ENCODE peak calls at places on chromosomes 6 and 20, in seven cellular contexts. One of them, this sample, is unnamed.

GRCh38 chr6:81601918-81602317 is 150.6 kb downstream of the TENT5A start:
- DNase-seq in GM12892: no peak
- DNase-seq in SK-N-SH: no peak
- DNase-seq in K562: no peak
- DNase-seq in H1: no peak
- DNase-seq in HepG2: no peak
- DNase-seq in GM12878: no peak
- DNase-seq in this sample: no peak

GRCh38 chr6:43779864-43780260 is 9.9 kb downstream of the VEGFA start:
- DNase-seq in GM12878: no peak
- DNase-seq in SK-N-SH: peak; percentile 61
- DNase-seq in H1: no peak
- DNase-seq in K562: no peak
- DNase-seq in GM12892: no peak
- DNase-seq in HepG2: no peak
- DNase-seq in this sample: no peak

GRCh38 chr6:167747152-167747427 is 79.6 kb upstream of the AFDN start:
- DNase-seq in HepG2: no peak
- DNase-seq in H1: no peak
- DNase-seq in K562: no peak
- DNase-seq in GM12892: no peak
- DNase-seq in GM12878: no peak
- DNase-seq in SK-N-SH: no peak
- DNase-seq in this sample: no peak

GRCh38 chr20:50734730-50735679 is 3.6 kb downstream of the PARD6B start:
- DNase-seq in K562: no peak
- DNase-seq in GM12892: no peak
- DNase-seq in H1: no peak
- DNase-seq in HepG2: no peak
- DNase-seq in SK-N-SH: no peak
- DNase-seq in GM12878: no peak
- DNase-seq in this sample: no peak

GRCh38 chr20:59398552-59399265 is 98.3 kb downstream of the EDN3 start:
- DNase-seq in K562: no peak
- DNase-seq in GM12892: no peak
- DNase-seq in HepG2: no peak
- DNase-seq in GM12878: no peak
- DNase-seq in SK-N-SH: no peak
- DNase-seq in H1: no peak
- DNase-seq in this sample: no peak

GRCh38 chr6:114941078-114941477 is 598.3 kb upstream of the HS3ST5 start:
- DNase-seq in SK-N-SH: no peak
- DNase-seq in H1: no peak
- DNase-seq in GM12878: no peak
- DNase-seq in GM12892: no peak
- DNase-seq in K562: no peak
- DNase-seq in HepG2: no peak
- DNase-seq in this sample: no peak

GRCh38 chr6:153032255-153032882 is 29.9 kb upstream of the MTRF1L start:
- DNase-seq in GM12892: no peak
- DNase-seq in HepG2: peak; percentile 22
- DNase-seq in GM12878: no peak
- DNase-seq in H1: no peak
- DNase-seq in SK-N-SH: peak; percentile 14
- DNase-seq in K562: peak; percentile 17
- DNase-seq in this sample: no peak

GRCh38 chr6:108187519-108187918 is 21.7 kb downstream of the NR2E1 start:
- DNase-seq in GM12878: no peak
- DNase-seq in H1: no peak
- DNase-seq in HepG2: no peak
- DNase-seq in SK-N-SH: no peak
- DNase-seq in GM12892: no peak
- DNase-seq in K562: no peak
- DNase-seq in this sample: no peak

GRCh38 chr6:110017946-110018345 is 39.8 kb downstream of the GPR6 start:
- DNase-seq in H1: no peak
- DNase-seq in GM12892: no peak
- DNase-seq in K562: no peak
- DNase-seq in SK-N-SH: no peak
- DNase-seq in HepG2: no peak
- DNase-seq in GM12878: no peak
- DNase-seq in this sample: no peak

GRCh38 chr6:110415297-110415916 is at the start of gene DDO:
- DNase-seq in HepG2: peak; percentile 86
- DNase-seq in GM12878: no peak
- DNase-seq in SK-N-SH: no peak
- DNase-seq in GM12892: no peak
- DNase-seq in H1: no peak
- DNase-seq in K562: no peak
- DNase-seq in this sample: no peak

GRCh38 chr6:169618526-169619490 is 83.0 kb downstream of the WDR27 start:
- DNase-seq in K562: no peak
- DNase-seq in SK-N-SH: no peak
- DNase-seq in GM12892: no peak
- DNase-seq in H1: no peak
- DNase-seq in GM12878: no peak
- DNase-seq in HepG2: no peak
- DNase-seq in this sample: no peak

DNA sequence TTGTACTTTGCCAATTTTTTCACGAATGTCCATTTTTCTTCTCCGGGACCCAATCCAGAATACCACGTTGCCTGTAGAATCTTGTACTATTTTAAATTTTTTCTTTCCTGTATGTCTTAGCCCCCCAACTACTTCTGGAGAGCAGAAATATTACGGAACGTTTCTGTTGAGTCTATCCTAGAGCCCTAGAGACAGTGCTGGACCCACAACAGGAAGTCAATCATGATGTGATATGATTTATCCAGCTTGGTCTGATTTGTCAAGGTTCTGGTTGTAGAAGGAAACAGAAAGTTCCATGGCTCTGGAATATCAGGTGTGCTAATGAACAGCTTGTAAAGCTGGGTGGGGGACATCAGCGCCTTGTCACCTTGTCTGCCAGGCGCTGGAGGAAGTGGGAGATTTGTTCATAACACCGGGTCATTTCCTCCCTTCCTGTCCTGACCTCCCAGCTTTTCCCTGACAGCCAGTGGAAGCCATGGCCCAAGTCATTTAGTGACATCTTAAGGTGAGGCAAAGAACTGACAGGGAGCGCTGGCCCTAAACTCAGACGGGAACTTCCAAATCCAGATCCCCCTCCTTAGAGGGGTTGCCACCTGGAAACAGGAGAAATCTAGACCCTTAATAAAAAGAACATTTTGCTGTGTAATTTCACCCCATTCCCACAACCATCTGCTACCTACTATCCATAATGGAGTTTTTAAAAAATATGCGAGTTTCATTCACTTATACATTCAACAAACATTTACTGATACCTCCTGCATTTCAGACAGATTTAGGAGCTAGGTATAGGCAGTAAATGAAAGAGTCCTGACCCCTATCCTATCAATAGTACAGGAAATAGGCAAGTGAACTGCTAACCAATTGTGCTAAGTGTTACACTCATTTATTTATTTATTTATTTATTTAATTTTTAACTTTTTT is 130.5 kb downstream of the ZFP64 start:
- DNase-seq in HepG2: peak; percentile 71
- DNase-seq in GM12892: no peak
- DNase-seq in SK-N-SH: peak; percentile 27
- DNase-seq in H1: no peak
- DNase-seq in GM12878: no peak
- DNase-seq in K562: no peak
- DNase-seq in this sample: no peak
- TF ChIP-seq TAF1 in HepG2: no peak
- TF ChIP-seq TAF1 in GM12892: no peak
- TF ChIP-seq TAF1 in SK-N-SH: no peak
- TF ChIP-seq TAF1 in H1: no peak
- TF ChIP-seq TAF1 in GM12878: no peak
- TF ChIP-seq TAF1 in K562: no peak
- TF ChIP-seq TAF1 in this sample: no peak

GRCh38 chr6:35385457-35386202 is 43.3 kb downstream of the PPARD start:
- DNase-seq in GM12878: no peak
- DNase-seq in K562: peak; percentile 38
- DNase-seq in HepG2: peak; percentile 47
- DNase-seq in H1: no peak
- DNase-seq in SK-N-SH: no peak
- DNase-seq in GM12892: no peak
- DNase-seq in this sample: no peak
- TF ChIP-seq TAF1 in GM12878: no peak
- TF ChIP-seq TAF1 in K562: no peak
- TF ChIP-seq TAF1 in HepG2: no peak
- TF ChIP-seq TAF1 in H1: no peak
- TF ChIP-seq TAF1 in SK-N-SH: no peak
- TF ChIP-seq TAF1 in GM12892: no peak
- TF ChIP-seq TAF1 in this sample: no peak

GRCh38 chr6:100996409-100996808 is 115.3 kb upstream of the ASCC3 start:
- DNase-seq in H1: no peak
- DNase-seq in GM12892: no peak
- DNase-seq in GM12878: no peak
- DNase-seq in SK-N-SH: no peak
- DNase-seq in HepG2: no peak
- DNase-seq in K562: no peak
- DNase-seq in this sample: no peak

GRCh38 chr6:100999034-100999597 is 118.0 kb upstream of the ASCC3 start:
- DNase-seq in GM12878: no peak
- DNase-seq in K562: no peak
- DNase-seq in HepG2: no peak
- DNase-seq in H1: no peak
- DNase-seq in SK-N-SH: no peak
- DNase-seq in GM12892: no peak
- DNase-seq in this sample: no peak

GRCh38 chr6:101001012-101001411 is 119.9 kb upstream of the ASCC3 start:
- DNase-seq in K562: no peak
- DNase-seq in H1: no peak
- DNase-seq in GM12878: no peak
- DNase-seq in GM12892: no peak
- DNase-seq in HepG2: no peak
- DNase-seq in SK-N-SH: no peak
- DNase-seq in this sample: no peak

GRCh38 chr6:101000334-101000733 is 119.2 kb upstream of the ASCC3 start:
- DNase-seq in GM12878: no peak
- DNase-seq in HepG2: no peak
- DNase-seq in GM12892: no peak
- DNase-seq in SK-N-SH: no peak
- DNase-seq in H1: no peak
- DNase-seq in K562: no peak
- DNase-seq in this sample: no peak

DNA sequence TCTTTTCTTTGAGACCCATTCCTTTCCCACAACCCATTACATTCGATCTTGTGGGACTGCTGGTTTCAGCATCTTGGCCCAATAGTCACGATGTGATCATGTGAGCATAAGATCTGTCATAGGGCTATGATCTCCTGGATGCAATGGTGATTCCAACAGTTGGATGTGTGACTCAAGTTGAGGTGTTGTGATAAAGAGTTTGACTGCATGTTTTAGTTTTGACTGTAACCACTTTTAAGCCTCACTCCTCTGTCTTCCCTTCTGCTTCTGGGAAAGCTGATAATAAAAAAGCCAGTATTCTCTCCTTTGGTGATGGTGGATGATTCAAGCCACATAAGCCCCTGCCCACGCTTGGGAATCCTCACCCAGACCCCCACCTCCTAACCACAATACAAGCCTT is 117.0 kb upstream of the ASCC3 start:
- DNase-seq in HepG2: no peak
- DNase-seq in K562: no peak
- DNase-seq in SK-N-SH: no peak
- DNase-seq in GM12878: no peak
- DNase-seq in GM12892: no peak
- DNase-seq in H1: no peak
- DNase-seq in this sample: no peak
- TF ChIP-seq TAF1 in HepG2: no peak
- TF ChIP-seq TAF1 in K562: no peak
- TF ChIP-seq TAF1 in SK-N-SH: no peak
- TF ChIP-seq TAF1 in GM12878: no peak
- TF ChIP-seq TAF1 in GM12892: no peak
- TF ChIP-seq TAF1 in H1: no peak
- TF ChIP-seq TAF1 in this sample: no peak

GRCh38 chr20:34797012-34797720 is 28.3 kb downstream of the NCOA6 start:
- DNase-seq in HepG2: no peak
- DNase-seq in K562: no peak
- DNase-seq in SK-N-SH: no peak
- DNase-seq in GM12878: no peak
- DNase-seq in H1: no peak
- DNase-seq in GM12892: no peak
- DNase-seq in this sample: no peak

GRCh38 chr20:34791289-34792020 is 34.0 kb downstream of the NCOA6 start:
- DNase-seq in HepG2: no peak
- DNase-seq in H1: no peak
- DNase-seq in GM12892: no peak
- DNase-seq in K562: no peak
- DNase-seq in SK-N-SH: no peak
- DNase-seq in GM12878: no peak
- DNase-seq in this sample: no peak

GRCh38 chr20:34798328-34798727 is 27.1 kb downstream of the NCOA6 start:
- DNase-seq in GM12878: no peak
- DNase-seq in K562: no peak
- DNase-seq in GM12892: no peak
- DNase-seq in SK-N-SH: no peak
- DNase-seq in HepG2: no peak
- DNase-seq in H1: no peak
- DNase-seq in this sample: no peak

GRCh38 chr20:34794006-34794585 is 31.4 kb downstream of the NCOA6 start:
- DNase-seq in HepG2: no peak
- DNase-seq in GM12878: no peak
- DNase-seq in SK-N-SH: no peak
- DNase-seq in K562: no peak
- DNase-seq in H1: no peak
- DNase-seq in GM12892: no peak
- DNase-seq in this sample: no peak

GRCh38 chr20:34792687-34793363 is 32.6 kb downstream of the NCOA6 start:
- DNase-seq in K562: no peak
- DNase-seq in GM12892: no peak
- DNase-seq in GM12878: no peak
- DNase-seq in H1: no peak
- DNase-seq in SK-N-SH: no peak
- DNase-seq in HepG2: no peak
- DNase-seq in this sample: no peak
- TF ChIP-seq TAF1 in K562: no peak
- TF ChIP-seq TAF1 in GM12892: no peak
- TF ChIP-seq TAF1 in GM12878: no peak
- TF ChIP-seq TAF1 in H1: no peak
- TF ChIP-seq TAF1 in SK-N-SH: no peak
- TF ChIP-seq TAF1 in HepG2: no peak
- TF ChIP-seq TAF1 in this sample: no peak

GRCh38 chr6:30341249-30341648 is 3.7 kb upstream of the RPP21 start:
- DNase-seq in HepG2: no peak
- DNase-seq in K562: no peak
- DNase-seq in H1: no peak
- DNase-seq in SK-N-SH: no peak
- DNase-seq in GM12892: no peak
- DNase-seq in GM12878: no peak
- DNase-seq in this sample: no peak
- TF ChIP-seq TAF1 in HepG2: no peak
- TF ChIP-seq TAF1 in K562: no peak
- TF ChIP-seq TAF1 in H1: no peak
- TF ChIP-seq TAF1 in SK-N-SH: no peak
- TF ChIP-seq TAF1 in GM12892: no peak
- TF ChIP-seq TAF1 in GM12878: no peak
- TF ChIP-seq TAF1 in this sample: no peak

GRCh38 chr6:69985180-69985579 is 118.8 kb downstream of the COL19A1 start:
- DNase-seq in GM12878: no peak
- DNase-seq in H1: no peak
- DNase-seq in SK-N-SH: no peak
- DNase-seq in K562: no peak
- DNase-seq in HepG2: no peak
- DNase-seq in GM12892: no peak
- DNase-seq in this sample: no peak
- TF ChIP-seq TAF1 in GM12878: no peak
- TF ChIP-seq TAF1 in H1: no peak
- TF ChIP-seq TAF1 in SK-N-SH: no peak
- TF ChIP-seq TAF1 in K562: no peak
- TF ChIP-seq TAF1 in HepG2: no peak
- TF ChIP-seq TAF1 in GM12892: no peak
- TF ChIP-seq TAF1 in this sample: no peak

GRCh38 chr6:14763139-14763538 is 482.7 kb upstream of the JARID2 start:
- DNase-seq in SK-N-SH: no peak
- DNase-seq in K562: peak; percentile 22
- DNase-seq in GM12878: no peak
- DNase-seq in HepG2: peak; percentile 12
- DNase-seq in GM12892: no peak
- DNase-seq in H1: no peak
- DNase-seq in this sample: no peak
- TF ChIP-seq TAF1 in SK-N-SH: no peak
- TF ChIP-seq TAF1 in K562: no peak
- TF ChIP-seq TAF1 in GM12878: no peak
- TF ChIP-seq TAF1 in HepG2: no peak
- TF ChIP-seq TAF1 in GM12892: no peak
- TF ChIP-seq TAF1 in H1: no peak
- TF ChIP-seq TAF1 in this sample: no peak